ENCODE peak calls at places on chromosomes 5 and 9, in four cellular contexts. One of them, this sample, is unnamed.

GRCh38 chr9:127555830-127556820 is 56.0 kb upstream of the STXBP1 start:
- DNase-seq in neural progenitor cell: no peak
- DNase-seq in GM23338: no peak
- DNase-seq in GM23248: peak
- DNase-seq in this sample: peak

GRCh38 chr5:102889033-102889432 is 133.9 kb downstream of the PAM start:
- DNase-seq in neural progenitor cell: no peak
- DNase-seq in GM23338: no peak
- DNase-seq in GM23248: no peak
- DNase-seq in this sample: no peak

GRCh38 chr9:120931278-120932085 is 4.9 kb upstream of the TRAF1 start:
- DNase-seq in GM23248: peak
- DNase-seq in GM23338: no peak
- DNase-seq in neural progenitor cell: no peak
- DNase-seq in this sample: no peak

GRCh38 chr5:119329701-119330100 is 26.1 kb upstream of the TNFAIP8 start:
- DNase-seq in GM23248: no peak
- DNase-seq in GM23338: no peak
- DNase-seq in neural progenitor cell: no peak
- DNase-seq in this sample: peak

GRCh38 chr5:6365142-6365976 is 13.0 kb downstream of the MED10 start:
- DNase-seq in neural progenitor cell: no peak
- DNase-seq in GM23338: no peak
- DNase-seq in GM23248: peak
- DNase-seq in this sample: no peak

GRCh38 chr9:120904061-120904998 is 22.3 kb downstream of the TRAF1 start:
- DNase-seq in GM23248: no peak
- DNase-seq in neural progenitor cell: no peak
- DNase-seq in GM23338: no peak
- DNase-seq in this sample: no peak

GRCh38 chr5:61623401-61624069 is 291.5 kb downstream of the ZSWIM6 start:
- DNase-seq in GM23338: peak
- DNase-seq in GM23248: peak
- DNase-seq in neural progenitor cell: peak
- DNase-seq in this sample: no peak

GRCh38 chr5:80569961-80570786 is at the start of gene ANKRD34B:
- DNase-seq in GM23248: peak
- DNase-seq in GM23338: peak
- DNase-seq in neural progenitor cell: peak
- DNase-seq in this sample: peak

GRCh38 chr9:115115924-115116323 is 2.0 kb downstream of the TNC start:
- DNase-seq in GM23338: no peak
- DNase-seq in neural progenitor cell: no peak
- DNase-seq in GM23248: peak
- DNase-seq in this sample: no peak

GRCh38 chr5:74950836-74951515 is 84.8 kb upstream of the FAM169A start:
- DNase-seq in neural progenitor cell: no peak
- DNase-seq in GM23248: peak
- DNase-seq in GM23338: no peak
- DNase-seq in this sample: no peak

GRCh38 chr5:177494356-177495195 is 2.8 kb downstream of the PDLIM7 start:
- DNase-seq in GM23248: peak
- DNase-seq in GM23338: peak
- DNase-seq in neural progenitor cell: peak
- DNase-seq in this sample: peak

GRCh38 chr9:118162711-118163110 is 458.5 kb downstream of the TLR4 start:
- DNase-seq in GM23248: no peak
- DNase-seq in neural progenitor cell: no peak
- DNase-seq in GM23338: no peak
- DNase-seq in this sample: no peak

GRCh38 chr5:1801061-1801953 is at the start of gene NDUFS6:
- DNase-seq in GM23248: peak
- DNase-seq in neural progenitor cell: peak
- DNase-seq in GM23338: peak
- DNase-seq in this sample: peak

GRCh38 chr9:13351768-13352386 is 72.4 kb upstream of the MPDZ start:
- DNase-seq in neural progenitor cell: peak
- DNase-seq in GM23248: peak
- DNase-seq in GM23338: peak
- DNase-seq in this sample: peak

GRCh38 chr5:163727028-163727427 is 221.6 kb downstream of the MAT2B start:
- DNase-seq in GM23338: no peak
- DNase-seq in neural progenitor cell: no peak
- DNase-seq in GM23248: no peak
- DNase-seq in this sample: no peak

GRCh38 chr5:59893436-59894227 is at the start of gene PDE4D:
- DNase-seq in GM23248: peak
- DNase-seq in neural progenitor cell: peak
- DNase-seq in GM23338: peak
- DNase-seq in this sample: peak

GRCh38 chr9:78357165-78357873 is 60.4 kb downstream of the PSAT1 start:
- DNase-seq in neural progenitor cell: no peak
- DNase-seq in GM23338: peak
- DNase-seq in GM23248: no peak
- DNase-seq in this sample: no peak

GRCh38 chr5:127705120-127705892 is 2.1 kb downstream of the CCDC192 start:
- DNase-seq in GM23248: peak
- DNase-seq in GM23338: peak
- DNase-seq in neural progenitor cell: no peak
- DNase-seq in this sample: peak

GRCh38 chr9:127423591-127423933 is 620 bp upstream of the ZNF79 start:
- DNase-seq in GM23248: no peak
- DNase-seq in neural progenitor cell: no peak
- DNase-seq in GM23338: no peak
- DNase-seq in this sample: no peak

GRCh38 chr5:179345179-179345428 is 157 bp downstream of the ADAMTS2 start:
- DNase-seq in GM23248: no peak
- DNase-seq in neural progenitor cell: no peak
- DNase-seq in GM23338: no peak
- DNase-seq in this sample: no peak

GRCh38 chr9:764105-764524 is 77.4 kb upstream of the DMRT1 start:
- DNase-seq in GM23338: peak
- DNase-seq in GM23248: peak
- DNase-seq in neural progenitor cell: peak
- DNase-seq in this sample: peak

DNA sequence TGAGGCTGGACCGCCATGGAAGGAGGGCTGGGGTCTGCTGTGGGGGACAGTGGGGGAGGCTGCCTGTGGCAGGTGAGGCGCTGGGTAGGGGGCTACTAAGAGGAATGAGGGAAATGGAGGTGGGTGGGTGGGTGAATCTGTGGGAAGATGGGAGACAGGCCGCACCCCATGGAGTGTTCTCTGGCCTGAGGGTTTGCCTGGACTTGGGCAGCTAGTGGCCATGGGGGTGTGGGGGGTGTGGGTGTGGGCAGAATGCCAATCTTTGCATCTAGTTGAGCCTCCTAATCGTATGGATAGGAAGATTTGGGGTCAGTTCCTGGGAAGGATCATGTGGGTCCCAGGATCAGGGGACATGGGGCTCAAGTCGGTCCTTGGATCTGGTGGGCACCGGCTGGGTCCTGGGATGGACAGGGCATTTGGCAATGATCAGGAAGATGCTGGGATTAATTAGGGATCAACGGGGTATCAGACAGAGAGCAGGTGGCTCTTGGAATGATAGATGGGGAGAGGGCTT is 518 bp downstream of the ZDHHC12 start:
- DNase-seq in GM23248: no peak
- DNase-seq in GM23338: no peak
- DNase-seq in neural progenitor cell: peak
- DNase-seq in this sample: no peak
- TF ChIP-seq EZH2phosphoT487 in GM23248: no peak
- TF ChIP-seq EZH2phosphoT487 in GM23338: no peak
- TF ChIP-seq EZH2phosphoT487 in neural progenitor cell: no peak
- TF ChIP-seq EZH2phosphoT487 in this sample: no peak

GRCh38 chr9:137306546-137307254 is 4.6 kb upstream of the NRARP start:
- DNase-seq in GM23338: no peak
- DNase-seq in GM23248: no peak
- DNase-seq in neural progenitor cell: no peak
- DNase-seq in this sample: no peak

GRCh38 chr9:137303893-137304382 is 1.9 kb upstream of the NRARP start:
- DNase-seq in neural progenitor cell: peak
- DNase-seq in GM23338: no peak
- DNase-seq in GM23248: no peak
- DNase-seq in this sample: no peak

GRCh38 chr9:137304383-137305059 is 2.5 kb upstream of the NRARP start:
- DNase-seq in neural progenitor cell: peak
- DNase-seq in GM23338: no peak
- DNase-seq in GM23248: no peak
- DNase-seq in this sample: peak

GRCh38 chr9:137305788-137306545 is 3.9 kb upstream of the NRARP start:
- DNase-seq in neural progenitor cell: peak
- DNase-seq in GM23248: no peak
- DNase-seq in GM23338: no peak
- DNase-seq in this sample: no peak

DNA sequence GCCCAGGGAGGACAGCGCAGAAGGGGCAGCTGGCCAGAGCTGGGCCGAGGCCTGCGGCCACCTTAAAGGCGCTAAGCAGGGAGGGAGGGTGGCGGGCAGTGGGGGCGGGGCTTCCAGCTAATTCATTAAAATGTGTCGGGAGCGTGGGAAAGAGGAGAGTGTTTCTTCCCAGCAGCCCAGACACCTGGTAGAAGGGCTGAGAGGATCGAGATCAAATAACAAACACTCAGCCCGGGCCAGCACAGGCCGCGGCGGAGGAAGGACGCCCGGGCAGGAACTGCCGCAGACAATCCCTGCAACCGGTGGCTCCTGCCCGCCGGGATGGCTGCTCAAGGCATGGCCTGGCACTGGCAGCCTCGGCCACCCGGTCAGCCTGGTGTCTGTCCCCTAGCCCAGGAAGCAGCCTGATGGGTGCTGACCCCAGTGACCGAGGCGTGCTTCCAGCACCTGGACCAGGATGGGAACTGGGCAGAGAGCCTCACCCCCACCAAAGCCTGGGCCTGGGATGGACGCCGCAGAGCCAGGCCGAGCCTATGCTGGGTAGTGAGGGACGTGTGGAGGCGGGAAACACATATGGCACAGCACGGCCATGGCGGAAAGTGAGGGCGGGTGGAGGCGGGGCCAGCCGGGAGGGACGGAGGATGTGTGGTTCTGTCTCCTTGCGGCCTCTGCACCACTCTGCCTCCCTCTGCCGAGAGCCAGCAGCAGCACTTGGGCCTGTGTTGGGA is 3.2 kb upstream of the NRARP start:
- DNase-seq in neural progenitor cell: peak
- DNase-seq in GM23248: peak
- DNase-seq in GM23338: peak
- DNase-seq in this sample: peak
- H2AFZ ChIP-seq in neural progenitor cell: no peak
- H2AFZ ChIP-seq in GM23248: peak
- H2AFZ ChIP-seq in GM23338: peak
- H2AFZ ChIP-seq in this sample: no peak

GRCh38 chr5:124920909-124921666 is 174.6 kb upstream of the ZNF608 start:
- DNase-seq in GM23248: no peak
- DNase-seq in neural progenitor cell: peak
- DNase-seq in GM23338: no peak
- DNase-seq in this sample: no peak
- TF ChIP-seq EZH2phosphoT487 in GM23248: no peak
- TF ChIP-seq EZH2phosphoT487 in neural progenitor cell: no peak
- TF ChIP-seq EZH2phosphoT487 in GM23338: no peak
- TF ChIP-seq EZH2phosphoT487 in this sample: no peak

GRCh38 chr5:141958773-141959172 is 771 bp upstream of the PCDH12 start:
- DNase-seq in neural progenitor cell: no peak
- DNase-seq in GM23248: peak
- DNase-seq in GM23338: no peak
- DNase-seq in this sample: no peak
- H2AFZ ChIP-seq in neural progenitor cell: no peak
- H2AFZ ChIP-seq in GM23248: no peak
- H2AFZ ChIP-seq in GM23338: no peak
- H2AFZ ChIP-seq in this sample: no peak

DNA sequence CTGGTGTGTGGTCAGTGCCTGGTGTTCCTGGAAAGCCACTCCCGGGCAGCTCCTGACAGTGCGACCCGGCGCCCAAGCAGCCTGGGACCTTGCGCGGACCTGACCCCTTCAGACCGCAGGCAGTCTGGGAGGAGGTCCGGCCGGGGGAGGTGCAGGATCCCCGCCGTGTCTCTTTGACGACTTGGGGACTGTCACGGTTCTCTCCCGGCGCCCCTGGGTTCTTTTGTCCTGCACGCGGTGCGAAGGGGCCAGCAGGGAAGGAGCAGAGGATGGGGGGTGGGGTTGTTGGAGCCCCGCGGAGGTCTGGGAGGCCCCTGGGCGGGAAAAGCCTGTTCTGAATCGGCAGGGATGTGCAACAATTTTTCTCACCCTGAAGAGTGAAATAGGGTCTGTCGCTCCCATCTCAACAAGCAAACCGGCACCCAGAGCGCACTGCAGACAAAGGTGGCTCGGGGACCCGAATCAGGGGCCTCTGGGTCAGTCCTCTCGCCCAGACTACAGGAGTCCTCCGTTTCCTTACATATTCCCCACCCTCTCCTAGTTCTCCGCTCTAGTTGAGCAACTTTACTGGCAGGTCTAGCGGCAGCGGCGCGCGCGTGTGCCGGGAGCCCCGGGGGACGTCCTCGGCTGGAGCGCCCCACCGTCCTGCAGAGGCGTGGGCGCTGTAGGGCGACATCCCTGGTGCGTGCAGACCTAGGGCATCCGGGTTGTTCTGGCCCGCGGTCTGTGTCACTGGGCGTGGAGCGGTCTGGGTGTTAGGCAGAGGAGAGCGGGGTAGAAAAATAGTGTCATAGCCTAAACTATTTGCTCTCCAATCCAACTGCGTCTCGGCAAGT is 1.2 kb downstream of the VCAN start:
- DNase-seq in neural progenitor cell: peak
- DNase-seq in GM23338: peak
- DNase-seq in GM23248: peak
- DNase-seq in this sample: peak
- TF ChIP-seq EZH2phosphoT487 in neural progenitor cell: no peak
- TF ChIP-seq EZH2phosphoT487 in GM23338: no peak
- TF ChIP-seq EZH2phosphoT487 in GM23248: no peak
- TF ChIP-seq EZH2phosphoT487 in this sample: no peak

GRCh38 chr5:67972027-67972822 is 243.3 kb upstream of the PIK3R1 start:
- DNase-seq in GM23248: no peak
- DNase-seq in GM23338: no peak
- DNase-seq in neural progenitor cell: no peak
- DNase-seq in this sample: no peak
- H2AFZ ChIP-seq in GM23248: no peak
- H2AFZ ChIP-seq in GM23338: no peak
- H2AFZ ChIP-seq in neural progenitor cell: no peak
- H2AFZ ChIP-seq in this sample: no peak

DNA sequence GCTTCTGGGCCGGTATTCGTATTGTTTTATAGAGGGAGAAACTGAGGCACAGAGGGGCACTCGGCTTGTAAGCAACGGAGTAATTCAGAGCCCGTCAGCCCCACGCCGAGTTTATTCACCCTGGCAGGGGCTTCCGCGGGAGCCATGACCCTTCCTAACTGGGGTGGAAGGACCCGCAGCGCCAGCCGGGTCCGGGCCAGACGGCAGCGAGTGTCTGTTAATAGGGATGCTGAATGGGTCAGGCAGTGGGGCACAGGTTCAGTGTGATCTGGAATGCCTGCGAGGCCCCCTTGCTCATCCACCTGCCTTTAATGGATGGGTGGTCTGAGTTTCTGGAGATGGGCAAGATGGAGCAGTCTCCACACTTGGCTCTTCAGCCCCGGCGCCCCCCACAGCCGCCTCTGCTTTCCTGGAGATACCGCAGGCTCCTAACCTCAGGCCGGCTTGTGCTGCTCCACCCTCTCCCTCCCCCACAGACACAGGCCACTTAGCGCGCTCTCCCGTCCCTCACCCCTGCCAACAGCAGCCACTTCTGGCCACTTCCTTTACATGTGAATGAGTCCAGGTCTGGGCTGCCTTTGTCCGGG is 147.0 kb downstream of the ERCC6L2 start:
- DNase-seq in GM23338: peak
- DNase-seq in neural progenitor cell: peak
- DNase-seq in GM23248: no peak
- DNase-seq in this sample: no peak
- TF ChIP-seq EZH2phosphoT487 in GM23338: no peak
- TF ChIP-seq EZH2phosphoT487 in neural progenitor cell: no peak
- TF ChIP-seq EZH2phosphoT487 in GM23248: no peak
- TF ChIP-seq EZH2phosphoT487 in this sample: no peak

This sample was measured in hepatocyte.